ENCODE peak calls at places on chromosomes 1 and 21, in five cellular contexts. P, B, F, H and G are unnamed samples.
A peak's percentile ranks its signal among the peaks of the same experiment; 100 is the strongest.

GRCh38 chr21:39182484-39183271 is 573 bp downstream of the PSMG1 start:
- DNase-seq in F (no peak), H (no peak), B (peak; percentile 25), P (no peak), G (no peak)

GRCh38 chr1:17008208-17008855 is 3.4 kb downstream of the ATP13A2 start:
- DNase-seq in H (no peak), B (no peak), F (no peak), P (no peak), G (no peak)

GRCh38 chr1:235513495-235514366 is 9.5 kb upstream of the B3GALNT2 start:
- DNase-seq in H (no peak), B (peak; percentile 75), F (peak; percentile 65), P (no peak), G (no peak)

GRCh38 chr1:211305044-211305443 is 21.6 kb upstream of the TRAF5 start:
- DNase-seq in F (no peak), H (no peak), B (no peak), P (no peak), G (no peak)

GRCh38 chr21:35352066-35352770 is 303.1 kb upstream of the RUNX1 start:
- DNase-seq in F (no peak), H (no peak), B (no peak), P (no peak), G (no peak)

GRCh38 chr1:234134878-234135277 is 230.4 kb downstream of the SLC35F3 start:
- DNase-seq in H (no peak), B (no peak), F (no peak), P (no peak), G (no peak)

GRCh38 chr1:65235867-65236805 is 73.2 kb upstream of the DNAJC6 start:
- DNase-seq in H (no peak), B (peak; percentile 72), P (no peak), F (peak; percentile 73), G (no peak)

GRCh38 chr1:36913523-36914060 is 120.7 kb downstream of the GRIK3 start:
- DNase-seq in H (no peak), P (no peak), F (no peak), B (no peak), G (no peak)

GRCh38 chr1:36122062-36122461 is 3.0 kb downstream of the COL8A2 start:
- DNase-seq in P (no peak), B (no peak), H (no peak), F (no peak), G (no peak)

GRCh38 chr1:212920895-212921294 is 29.4 kb upstream of the VASH2 start:
- DNase-seq in B (no peak), H (no peak), F (peak; percentile 38), P (no peak), G (no peak)

GRCh38 chr1:179953974-179954493 is 576 bp upstream of the CEP350 start:
- DNase-seq in H (no peak), B (no peak), P (no peak), F (peak; percentile 71), G (peak; percentile 15)

GRCh38 chr1:52487632-52488031 is 65.3 kb downstream of the TUT4 start:
- DNase-seq in H (no peak), B (no peak), F (no peak), P (no peak), G (no peak)

GRCh38 chr1:183291802-183292515 is 105.9 kb downstream of the LAMC2 start:
- DNase-seq in B (no peak), P (no peak), H (peak; percentile 52), F (no peak), G (no peak)

GRCh38 chr1:208604295-208604694 is 360.1 kb upstream of the PLXNA2 start:
- DNase-seq in B (peak; percentile 86), H (no peak), F (no peak), P (no peak), G (no peak)

GRCh38 chr1:43934279-43934985 is 831 bp downstream of the ARTN start:
- DNase-seq in P (peak; percentile 70), F (peak; percentile 70), B (peak; percentile 75), H (peak; percentile 74), G (peak; percentile 38)

GRCh38 chr1:185337221-185337620 is 20.2 kb upstream of the IVNS1ABP start:
- DNase-seq in F (no peak), P (no peak), H (no peak), B (no peak), G (no peak)

GRCh38 chr1:225769687-225770086 is 7.9 kb upstream of the SRP9 start:
- DNase-seq in F (no peak), H (no peak), B (no peak), P (peak; percentile 28), G (no peak)

GRCh38 chr1:17167041-17167782 is 37.7 kb upstream of the PADI1 start:
- DNase-seq in B (no peak), H (no peak), F (no peak), P (peak; percentile 37), G (no peak)

GRCh38 chr21:35142036-35142825 is 93.1 kb upstream of the RUNX1 start:
- DNase-seq in P (no peak), H (no peak), F (no peak), B (no peak), G (no peak)

GRCh38 chr1:91791103-91791502 is 94.8 kb downstream of the TGFBR3 start:
- DNase-seq in H (no peak), F (no peak), P (no peak), B (no peak), G (no peak)
- H3K4me3 ChIP-seq in H (no peak overlapping the region), F (no peak overlapping the region), P (no peak overlapping the region), B (no peak overlapping the region), G (no peak overlapping the region)

GRCh38 chr1:198620198-198620597 is 18.6 kb upstream of the PTPRC start:
- DNase-seq in H (no peak), B (no peak), P (no peak), F (peak; percentile 47), G (no peak)

GRCh38 chr1:198619375-198620140 is 19.3 kb upstream of the PTPRC start:
- DNase-seq in P (no peak), F (peak; percentile 72), B (no peak), H (no peak), G (no peak)

GRCh38 chr1:198622532-198623218 is 16.2 kb upstream of the PTPRC start:
- DNase-seq in B (no peak), P (no peak), H (no peak), F (peak; percentile 93), G (no peak)

GRCh38 chr1:198623920-198624647 is 14.8 kb upstream of the PTPRC start:
- DNase-seq in F (peak; percentile 55), P (no peak), B (peak; percentile 10), H (no peak), G (peak; percentile 57)

DNA sequence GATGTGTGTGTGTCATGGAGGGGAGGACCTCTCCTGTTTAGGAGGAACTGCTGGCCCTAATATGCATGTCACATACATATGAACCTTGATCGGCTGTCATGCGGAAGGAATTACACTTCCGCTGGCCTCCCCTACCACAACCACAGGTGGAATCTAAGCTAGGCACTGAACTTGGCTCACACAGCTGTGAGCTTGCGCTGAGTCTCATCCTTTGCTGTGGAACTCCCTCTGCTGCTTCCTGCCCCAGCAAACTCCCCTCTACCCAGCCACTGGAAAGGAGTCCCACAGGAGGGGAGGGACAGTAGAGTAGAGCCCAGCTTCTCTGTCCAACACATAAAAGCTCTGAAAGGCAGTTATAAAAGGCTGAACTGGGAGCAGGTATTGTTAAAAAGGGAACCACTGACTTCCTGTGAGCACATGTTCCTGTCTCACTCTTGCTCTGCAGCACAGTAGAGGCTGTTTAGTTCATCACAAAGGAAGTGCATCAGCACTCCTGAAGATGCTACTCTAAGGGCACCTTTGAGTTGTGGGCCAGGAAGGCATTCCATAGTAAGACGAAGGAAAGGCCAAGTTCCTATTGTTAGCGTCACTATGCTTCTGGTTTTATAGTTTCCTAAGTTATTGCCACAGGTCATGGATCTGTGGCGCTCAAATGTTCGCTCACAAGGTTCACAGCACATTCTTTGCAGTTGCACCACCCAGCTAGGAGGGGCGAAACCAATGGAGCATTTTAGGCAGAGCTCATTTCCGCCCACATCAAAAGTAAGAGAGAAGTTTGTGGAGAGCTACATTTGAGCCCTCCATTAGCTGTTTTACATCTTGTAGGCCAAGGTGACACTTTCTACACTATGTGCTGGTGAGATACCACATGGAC is 17.7 kb upstream of the PTPRC start:
- DNase-seq in P (no peak), F (peak; percentile 97), H (no peak), B (no peak), G (peak; percentile 81)
- H3K27ac ChIP-seq in P (no peak overlapping the region), F (peak overlapping the region; percentile 98), H (no peak overlapping the region), B (no peak overlapping the region), G (peak overlapping the region; percentile 62)

GRCh38 chr1:201221201-201221846 is 30.7 kb downstream of the IGFN1 start:
- DNase-seq in H (no peak), P (peak; percentile 32), B (no peak), F (no peak), G (no peak)

GRCh38 chr1:201220388-201220715 is 29.7 kb downstream of the IGFN1 start:
- DNase-seq in H (no peak), B (no peak), P (peak; percentile 12), F (no peak), G (no peak)

GRCh38 chr1:201219481-201220387 is 29.1 kb downstream of the IGFN1 start:
- DNase-seq in P (peak; percentile 25), B (no peak), H (peak; percentile 7), F (peak; percentile 29), G (no peak)

GRCh38 chr1:201223852-201224670 is 33.4 kb downstream of the IGFN1 start:
- DNase-seq in F (no peak), B (no peak), P (no peak), H (no peak), G (no peak)

DNA sequence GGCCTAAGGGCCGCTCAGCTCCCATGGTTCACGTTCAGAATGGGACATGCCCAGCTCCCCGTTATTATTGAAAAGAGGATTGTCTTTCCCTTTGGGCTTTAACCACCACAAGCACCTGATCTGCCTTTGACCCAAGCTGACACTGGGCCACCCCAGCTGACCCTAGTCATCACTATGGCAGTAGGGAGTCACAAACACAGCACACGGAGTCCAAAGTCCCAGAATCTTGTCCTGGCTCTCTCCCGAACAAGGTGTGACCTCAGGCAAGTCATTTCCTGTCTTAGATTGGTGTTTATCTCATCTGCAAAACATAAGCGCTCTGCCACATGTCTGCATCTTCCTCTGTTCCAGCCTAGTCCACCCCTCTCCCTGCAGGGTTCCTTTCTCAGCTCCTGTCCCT is 31.5 kb downstream of the IGFN1 start:
- DNase-seq in P (no peak), H (no peak), F (no peak), B (no peak), G (no peak)
- H3K4me1 ChIP-seq in P (no peaks in the 10 kb centered on the region), H (no peaks in the 10 kb centered on the region), F (peaks cover 5% of the 10 kb centered on the region), B (no peaks in the 10 kb centered on the region), G (no peaks in the 10 kb centered on the region)

GRCh38 chr21:42238185-42238934 is 19.4 kb downstream of the ABCG1 start:
- DNase-seq in P (no peak), B (no peak), H (no peak), F (peak; percentile 33), G (peak; percentile 84)

GRCh38 chr21:42236014-42236413 is 17.1 kb downstream of the ABCG1 start:
- DNase-seq in P (no peak), F (no peak), B (no peak), H (peak; percentile 43), G (no peak)

GRCh38 chr21:42237577-42237976 is 18.6 kb downstream of the ABCG1 start:
- DNase-seq in P (no peak), H (no peak), F (peak; percentile 36), B (no peak), G (peak; percentile 26)

GRCh38 chr21:42236693-42237092 is 17.8 kb downstream of the ABCG1 start:
- DNase-seq in P (no peak), H (no peak), B (no peak), F (peak; percentile 40), G (peak; percentile 44)

DNA sequence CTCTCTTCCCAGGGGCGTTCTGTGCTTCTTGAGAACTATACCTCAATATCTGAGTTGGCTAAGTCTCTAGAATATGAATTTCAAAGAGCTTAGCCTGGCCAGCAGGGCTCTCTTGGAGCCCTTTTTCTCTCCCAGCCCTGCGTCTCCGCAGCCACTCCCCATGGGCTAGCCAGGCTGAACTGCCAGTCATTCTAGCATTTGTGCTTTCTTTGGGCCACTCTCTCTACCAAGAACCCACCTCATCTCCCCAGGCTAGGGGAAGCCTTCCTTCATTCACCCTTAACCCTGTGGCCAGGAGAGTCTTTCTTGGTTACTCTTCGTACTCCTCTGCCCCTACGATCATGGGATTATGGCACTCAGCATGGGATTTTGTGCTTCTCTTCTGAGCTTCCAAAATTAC is 18.2 kb downstream of the ABCG1 start:
- DNase-seq in P (no peak), B (no peak), H (no peak), F (no peak), G (no peak)
- H3K4me3 ChIP-seq in P (no peak overlapping the region), B (no peak overlapping the region), H (no peak overlapping the region), F (peak overlapping the region; percentile 24), G (peak overlapping the region; percentile 10)